ENCODE peak calls at places on chromosomes 5 and 9, in nine cellular contexts. O is NCI-H82; X is memory B cell; N is astrocyte of the spinal cord; I is posterior vena cava; R is upper lobe of left lung; G is activated CD4-positive, CD25-positive, alpha-beta regulatory T cell treated with anti-CD3 and anti-CD28 coated beads, Interleukin-2, amount 50 U/mL, for 72 hours; W is left ventricle myocardium inferior; P is colonic mucosa. H is an unnamed sample.

GRCh38 chr5:168434746-168435321 is 51.4 kb upstream of the RARS1 start:
- DNase-seq in G (no peak), P (no peak), R (no peak), O (no peak), I (no peak), X (no peak), W (no peak), N (peak), H (no peak)

GRCh38 chr9:121650220-121651013 is 1.0 kb upstream of the DAB2IP start:
- DNase-seq in P (peak), R (peak), G (no peak), O (peak), W (peak), I (peak), N (peak), X (no peak), H (no peak)

GRCh38 chr9:136784249-136784996 is 6.7 kb upstream of the TMEM141 start:
- DNase-seq in X (no peak), W (no peak), O (peak), I (no peak), N (no peak), R (no peak), P (peak), G (no peak), H (no peak)

GRCh38 chr5:139908749-139909148 is 113.1 kb downstream of the PSD2 start:
- DNase-seq in O (no peak), R (no peak), I (no peak), W (no peak), X (no peak), G (no peak), P (no peak), N (no peak), H (no peak)

GRCh38 chr9:3824062-3824461 is 298.3 kb upstream of the RFX3 start:
- DNase-seq in O (no peak), X (no peak), G (no peak), R (no peak), P (no peak), N (no peak), I (no peak), W (no peak), H (no peak)

GRCh38 chr9:87088621-87089020 is 141.3 kb upstream of the GAS1 start:
- DNase-seq in O (no peak), X (no peak), G (no peak), W (no peak), N (no peak), I (no peak), P (no peak), R (no peak), H (no peak)

GRCh38 chr9:68949271-68950000 is 64.5 kb downstream of the PRKACG start:
- DNase-seq in O (peak), W (peak), I (no peak), P (no peak), R (no peak), G (no peak), N (no peak), X (peak), H (no peak)

GRCh38 chr5:126591549-126591948 is 3.5 kb downstream of the ALDH7A1 start:
- DNase-seq in O (no peak), I (no peak), N (no peak), G (no peak), P (no peak), X (no peak), W (no peak), R (no peak), H (no peak)

GRCh38 chr5:127409236-127409921 is 108.1 kb upstream of the PRRC1 start:
- DNase-seq in G (no peak), R (no peak), I (no peak), O (no peak), P (no peak), N (peak), X (no peak), W (no peak), H (no peak)

GRCh38 chr9:90002299-90003045 is 397.7 kb downstream of the GADD45G start:
- DNase-seq in I (no peak), N (no peak), O (no peak), X (no peak), R (no peak), P (no peak), G (no peak), W (no peak), H (peak)

GRCh38 chr5:149387081-149387611 is 8.1 kb upstream of the IL17B start:
- DNase-seq in P (no peak), W (no peak), R (no peak), X (no peak), N (peak), O (no peak), G (no peak), I (peak), H (no peak)

GRCh38 chr9:124222918-124223720 is 34.6 kb upstream of the NEK6 start:
- DNase-seq in R (no peak), P (peak), G (no peak), W (peak), O (no peak), N (no peak), I (peak), X (no peak), H (no peak)

GRCh38 chr9:36902861-36903524 is 131.1 kb downstream of the PAX5 start:
- DNase-seq in P (no peak), N (no peak), W (no peak), O (no peak), R (no peak), G (no peak), X (no peak), I (no peak), H (no peak)

GRCh38 chr9:77016111-77016525 is 3.3 kb upstream of the FOXB2 start:
- DNase-seq in N (no peak), R (peak), I (no peak), X (no peak), O (no peak), P (no peak), W (no peak), G (no peak), H (no peak)

GRCh38 chr9:127904888-127905728 is 5.7 kb upstream of the ST6GALNAC6 start:
- DNase-seq in P (peak), G (peak), X (no peak), R (no peak), N (no peak), W (no peak), O (no peak), I (no peak), H (no peak)

GRCh38 chr9:33143241-33143642 is 23.9 kb downstream of the B4GALT1 start:
- DNase-seq in P (no peak), G (no peak), X (no peak), O (no peak), W (no peak), I (peak), R (no peak), N (peak), H (no peak)

GRCh38 chr9:115034801-115035200 is 83.2 kb downstream of the TNC start:
- DNase-seq in W (no peak), N (peak), O (no peak), X (no peak), R (no peak), I (no peak), P (no peak), G (no peak), H (no peak)

GRCh38 chr5:174045470-174046025 is at the start of gene NSG2:
- DNase-seq in W (peak), N (peak), R (peak), X (peak), G (no peak), I (peak), P (peak), O (peak), H (peak)

GRCh38 chr5:42015681-42016080 is 90.6 kb downstream of the FBXO4 start:
- DNase-seq in R (no peak), W (no peak), O (no peak), G (no peak), X (no peak), I (no peak), N (no peak), P (no peak), H (no peak)

GRCh38 chr5:77640577-77641396 is 2.3 kb upstream of the OTP start:
- DNase-seq in X (no peak), P (no peak), G (no peak), W (no peak), I (no peak), R (peak), O (peak), N (no peak), H (no peak)

GRCh38 chr5:3249401-3249800 is 346.2 kb upstream of the IRX1 start:
- DNase-seq in X (no peak), P (no peak), N (no peak), W (no peak), R (no peak), I (no peak), G (no peak), O (no peak), H (no peak)

GRCh38 chr9:70438341-70438924 is 24.0 kb upstream of the KLF9 start:
- DNase-seq in G (no peak), O (peak), N (peak), I (no peak), X (no peak), R (no peak), P (peak), W (peak), H (no peak)

GRCh38 chr5:141260458-141261237 is 15.5 kb downstream of the PCDHB15 start:
- DNase-seq in G (no peak), N (peak), P (no peak), X (no peak), W (no peak), O (no peak), R (no peak), I (no peak), H (no peak)

GRCh38 chr5:27969157-27969556 is 930.8 kb upstream of the CDH9 start:
- DNase-seq in X (no peak), W (no peak), R (no peak), P (no peak), N (no peak), G (no peak), I (no peak), O (no peak), H (no peak)

GRCh38 chr5:174503461-174504265 is 220.7 kb upstream of the MSX2 start:
- DNase-seq in P (no peak), I (no peak), W (no peak), N (peak), O (no peak), G (no peak), R (no peak), X (no peak), H (peak)

GRCh38 chr9:82475584-82476328 is 487.2 kb downstream of the SPATA31D1 start:
- DNase-seq in G (no peak), R (no peak), O (no peak), I (no peak), N (no peak), P (peak), W (no peak), X (no peak), H (no peak)

GRCh38 chr9:97714435-97714834 is 17.3 kb upstream of the XPA start:
- DNase-seq in G (no peak), N (peak), R (no peak), W (no peak), X (no peak), I (no peak), P (no peak), O (no peak), H (no peak)

GRCh38 chr9:133604214-133604613 is 5.0 kb downstream of the FAM163B start:
- DNase-seq in R (no peak), O (peak), P (no peak), N (no peak), W (no peak), I (no peak), G (no peak), X (no peak), H (no peak)

GRCh38 chr5:78467744-78468357 is 107.4 kb downstream of the SCAMP1 start:
- DNase-seq in G (no peak), N (peak), R (no peak), W (no peak), O (peak), X (peak), P (no peak), I (no peak), H (no peak)

GRCh38 chr9:132703336-132703735 is 33.1 kb downstream of the GTF3C4 start:
- DNase-seq in P (no peak), I (no peak), N (no peak), R (no peak), X (no peak), O (no peak), W (no peak), G (no peak), H (no peak)

GRCh38 chr5:134140530-134141201 is 26.2 kb downstream of the TCF7 start:
- DNase-seq in G (peak), P (peak), W (peak), R (no peak), X (peak), O (peak), I (peak), N (peak), H (peak)

H was measured in NCI-H748 treated with DMSO at 0.1 percent for 48 hours.